ENCODE peak calls at places on chromosomes 16 and 17, in ten cellular contexts. H is HepG2, O is GM12892, M is lower leg skin, Z is IMR-90, Q is H54, X is body of pancreas, E is A549, S is Peyer's patch, A is transverse colon. V is an unnamed sample.

GRCh38 chr16:2701713-2702437 is 18.1 kb downstream of the PRSS27 start:
- DNase-seq in H (no peak), O (no peak), M (no peak), Z (no peak), Q (no peak), X (no peak), E (no peak), S (no peak), A (no peak), V (no peak)

GRCh38 chr17:17790673-17791464 is 45.9 kb downstream of the SREBF1 start:
- DNase-seq in H (no peak), O (no peak), M (no peak), Z (no peak), Q (no peak), X (no peak), E (no peak), S (no peak), A (no peak), V (no peak)

GRCh38 chr17:79242873-79243602 is 168.4 kb downstream of the ENGASE start:
- DNase-seq in H (no peak), O (no peak), M (no peak), Z (no peak), Q (peak), X (no peak), E (no peak), S (peak), A (no peak), V (no peak)

GRCh38 chr16:11323551-11324336 is 21.5 kb upstream of the RMI2 start:
- DNase-seq in H (no peak), O (no peak), M (no peak), Z (no peak), Q (no peak), X (no peak), E (no peak), S (no peak), A (no peak), V (no peak)

GRCh38 chr17:63543822-63544420 is 6.4 kb upstream of the DCAF7 start:
- DNase-seq in H (no peak), O (peak), M (no peak), Z (no peak), Q (no peak), X (no peak), E (no peak), S (no peak), A (no peak), V (no peak)

GRCh38 chr16:12027558-12027957 is 51.0 kb downstream of the SNX29 start:
- DNase-seq in H (no peak), O (no peak), M (no peak), Z (no peak), Q (no peak), X (no peak), E (no peak), S (no peak), A (no peak), V (no peak)

GRCh38 chr17:3657874-3658783 is 10.2 kb downstream of the TAX1BP3 start:
- DNase-seq in H (no peak), O (no peak), M (no peak), Z (no peak), Q (no peak), X (no peak), E (no peak), S (no peak), A (no peak), V (peak)

GRCh38 chr16:1651055-1651454 is 27.0 kb upstream of the JPT2 start:
- DNase-seq in H (no peak), O (no peak), M (no peak), Z (no peak), Q (no peak), X (no peak), E (no peak), S (no peak), A (no peak), V (no peak)

GRCh38 chr17:40168262-40168832 is 8.9 kb upstream of the RAPGEFL1 start:
- DNase-seq in H (peak), O (no peak), M (peak), Z (peak), Q (peak), X (peak), E (peak), S (peak), A (no peak), V (peak)

GRCh38 chr16:58418601-58419000 is 26.3 kb downstream of the GINS3 start:
- DNase-seq in H (no peak), O (no peak), M (no peak), Z (peak), Q (peak), X (no peak), E (no peak), S (no peak), A (no peak), V (no peak)

GRCh38 chr16:54957403-54957802 is 26.7 kb downstream of the IRX5 start:
- DNase-seq in H (peak), O (no peak), M (no peak), Z (no peak), Q (no peak), X (peak), E (peak), S (no peak), A (peak), V (peak)

GRCh38 chr16:13441675-13442074 is 478.3 kb upstream of the ERCC4 start:
- DNase-seq in H (no peak), O (no peak), M (no peak), Z (no peak), Q (no peak), X (no peak), E (no peak), S (no peak), A (no peak), V (no peak)

GRCh38 chr16:53056528-53056881 is 1.7 kb downstream of the CHD9 start:
- DNase-seq in H (peak), O (no peak), M (no peak), Z (peak), Q (no peak), X (no peak), E (no peak), S (no peak), A (peak), V (peak)

GRCh38 chr17:63718981-63719380 is 19.1 kb upstream of the LIMD2 start:
- DNase-seq in H (no peak), O (no peak), M (no peak), Z (no peak), Q (no peak), X (no peak), E (no peak), S (no peak), A (no peak), V (no peak)

GRCh38 chr17:21249911-21250703 is 3.1 kb downstream of the NATD1 start:
- DNase-seq in H (no peak), O (no peak), M (no peak), Z (no peak), Q (no peak), X (no peak), E (no peak), S (no peak), A (no peak), V (no peak)

GRCh38 chr17:50148226-50149098 is 2.0 kb downstream of the PPP1R9B start:
- DNase-seq in H (peak), O (peak), M (no peak), Z (peak), Q (no peak), X (peak), E (peak), S (peak), A (peak), V (peak)

GRCh38 chr16:50152386-50152806 is 710 bp upstream of the TENT4B start:
- DNase-seq in H (no peak), O (peak), M (peak), Z (no peak), Q (peak), X (peak), E (peak), S (peak), A (peak), V (peak)

GRCh38 chr16:11112723-11113348 is 143.2 kb downstream of the SOCS1 start:
- DNase-seq in H (no peak), O (no peak), M (no peak), Z (no peak), Q (no peak), X (peak), E (no peak), S (no peak), A (no peak), V (peak)

GRCh38 chr16:53816211-53816610 is 112.3 kb downstream of the FTO start:
- DNase-seq in H (no peak), O (no peak), M (no peak), Z (no peak), Q (no peak), X (no peak), E (no peak), S (no peak), A (no peak), V (no peak)

GRCh38 chr17:63537991-63538692 is 12.1 kb upstream of the DCAF7 start:
- DNase-seq in H (no peak), O (peak), M (no peak), Z (no peak), Q (no peak), X (no peak), E (no peak), S (no peak), A (no peak), V (no peak)

GRCh38 chr16:88534731-88535141 is 35.5 kb upstream of the ZC3H18 start:
- DNase-seq in H (no peak), O (peak), M (no peak), Z (peak), Q (no peak), X (no peak), E (peak), S (peak), A (peak), V (no peak)

GRCh38 chr16:10988164-10988803 is 43.9 kb downstream of the CLEC16A start:
- DNase-seq in H (no peak), O (no peak), M (no peak), Z (no peak), Q (no peak), X (no peak), E (no peak), S (peak), A (no peak), V (no peak)

GRCh38 chr17:9544221-9544620 is 31.4 kb downstream of the STX8 start:
- DNase-seq in H (no peak), O (no peak), M (no peak), Z (no peak), Q (no peak), X (no peak), E (no peak), S (no peak), A (no peak), V (no peak)

GRCh38 chr17:48545022-48545376 is at the start of gene HOXB2:
- DNase-seq in H (no peak), O (no peak), M (no peak), Z (peak), Q (no peak), X (no peak), E (no peak), S (no peak), A (no peak), V (peak)

GRCh38 chr16:20347666-20348364 is 4.7 kb downstream of the UMOD start:
- DNase-seq in H (no peak), O (no peak), M (no peak), Z (no peak), Q (no peak), X (peak), E (no peak), S (no peak), A (no peak), V (no peak)

GRCh38 chr17:18026408-18026776 is 12.6 kb downstream of the ATPAF2 start:
- DNase-seq in H (no peak), O (no peak), M (no peak), Z (peak), Q (peak), X (no peak), E (no peak), S (no peak), A (no peak), V (no peak)

GRCh38 chr17:34259151-34259550 is 4.1 kb downstream of the CCL2 start:
- DNase-seq in H (no peak), O (no peak), M (no peak), Z (peak), Q (no peak), X (no peak), E (no peak), S (no peak), A (no peak), V (no peak)

GRCh38 chr17:71580220-71580619 is 540.6 kb upstream of the SOX9 start:
- DNase-seq in H (no peak), O (no peak), M (no peak), Z (peak), Q (no peak), X (no peak), E (no peak), S (no peak), A (no peak), V (no peak)

GRCh38 chr16:89923640-89924297 is 627 bp downstream of the TUBB3 start:
- DNase-seq in H (peak), O (no peak), M (no peak), Z (no peak), Q (no peak), X (no peak), E (no peak), S (no peak), A (no peak), V (no peak)

GRCh38 chr17:77790143-77790829 is 168.2 kb upstream of the TNRC6C start:
- DNase-seq in H (no peak), O (no peak), M (no peak), Z (no peak), Q (no peak), X (no peak), E (no peak), S (no peak), A (no peak), V (no peak)

GRCh38 chr17:82978354-82978753 is 101.1 kb upstream of the METRNL start:
- DNase-seq in H (no peak), O (no peak), M (no peak), Z (no peak), Q (no peak), X (no peak), E (no peak), S (no peak), A (no peak), V (no peak)

GRCh38 chr16:19672378-19672777 is 45.6 kb downstream of the KNOP1 start:
- DNase-seq in H (no peak), O (no peak), M (no peak), Z (peak), Q (no peak), X (no peak), E (no peak), S (no peak), A (no peak), V (no peak)

GRCh38 chr17:68704897-68705296 is 103.7 kb upstream of the FAM20A start:
- DNase-seq in H (no peak), O (no peak), M (no peak), Z (peak), Q (no peak), X (no peak), E (no peak), S (no peak), A (no peak), V (no peak)

GRCh38 chr17:75876190-75876937 is 2.0 kb downstream of the TRIM47 start:
- DNase-seq in H (peak), O (no peak), M (no peak), Z (no peak), Q (no peak), X (peak), E (peak), S (peak), A (peak), V (peak)

GRCh38 chr17:75876938-75877751 is 1.2 kb downstream of the TRIM47 start:
- DNase-seq in H (peak), O (no peak), M (peak), Z (peak), Q (peak), X (peak), E (peak), S (peak), A (peak), V (peak)

GRCh38 chr17:75875182-75875939 is 3.0 kb downstream of the TRIM47 start:
- DNase-seq in H (no peak), O (no peak), M (no peak), Z (no peak), Q (no peak), X (peak), E (no peak), S (no peak), A (peak), V (peak)

GRCh38 chr17:75874323-75875181 is 3.8 kb downstream of the TRIM47 start:
- DNase-seq in H (no peak), O (no peak), M (no peak), Z (no peak), Q (no peak), X (no peak), E (no peak), S (no peak), A (no peak), V (no peak)

DNA sequence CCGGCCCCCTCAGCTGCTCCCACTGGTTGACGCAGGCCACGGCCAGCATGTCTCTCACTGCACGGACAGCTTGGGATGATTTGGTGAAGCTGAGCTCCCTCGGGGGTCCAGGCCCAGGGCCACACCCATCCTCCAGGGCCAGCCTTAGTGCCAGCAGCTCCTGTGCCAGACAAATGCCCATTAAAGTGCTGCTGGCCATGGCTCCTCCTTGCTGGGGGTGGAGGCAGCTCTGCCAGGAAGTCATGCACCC is 2.5 kb downstream of the TRIM47 start:
- DNase-seq in H (no peak), O (no peak), M (no peak), Z (no peak), Q (peak), X (no peak), E (no peak), S (no peak), A (no peak), V (no peak)
- TF ChIP-seq POLR2A in H (no peak), O (no peak), M (no peak), Z (no peak), Q (no peak), X (no peak), E (no peak), S (no peak), A (no peak), V (peak)

DNA sequence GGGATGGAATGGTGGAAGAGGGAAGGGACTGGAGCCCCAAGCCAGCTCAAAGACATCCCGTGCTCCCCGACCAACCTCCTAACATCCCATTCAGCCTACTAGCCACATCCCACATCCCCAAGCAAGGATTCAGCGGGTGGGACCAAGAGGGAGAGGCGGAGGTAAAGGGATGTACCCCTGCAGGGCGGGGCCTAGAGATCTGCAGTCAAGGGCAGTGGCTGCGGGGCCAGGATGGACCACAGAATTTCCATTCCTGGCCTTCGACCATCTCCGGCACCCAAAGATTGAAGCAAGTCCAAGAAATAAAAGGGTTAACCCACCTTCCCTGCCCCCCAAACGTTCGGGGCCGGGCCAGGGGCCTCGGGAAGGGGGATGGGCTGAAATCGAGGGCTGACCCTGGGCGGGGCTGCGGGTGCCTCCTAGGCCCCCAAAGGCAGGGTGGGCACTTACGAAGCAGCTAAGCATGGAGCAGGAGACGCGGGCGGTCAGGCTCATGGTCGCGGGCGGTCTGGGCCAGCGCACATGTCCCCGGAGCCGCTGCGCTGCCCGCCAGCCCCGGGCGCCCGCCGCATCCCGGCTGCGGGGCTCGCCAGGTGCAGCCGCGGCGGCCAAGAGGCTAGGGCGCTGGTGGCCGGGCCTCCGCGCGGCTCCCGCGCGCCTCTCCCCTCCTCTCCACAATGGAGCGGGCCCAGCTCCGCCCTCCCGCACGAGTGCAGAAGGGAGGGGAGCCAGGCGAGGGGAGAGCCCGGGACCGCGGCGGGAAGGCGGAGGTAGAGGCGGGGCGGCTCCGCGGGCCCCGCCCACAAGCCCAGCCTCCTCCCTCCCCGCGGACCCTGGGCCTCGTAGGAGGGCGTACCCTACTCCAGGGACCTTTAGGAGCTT is at the start of gene MTMR4:
- DNase-seq in H (peak), O (peak), M (peak), Z (peak), Q (peak), X (peak), E (peak), S (peak), A (peak), V (peak)
- TF ChIP-seq POLR2A in H (peak), O (peak), M (no peak), Z (no peak), Q (peak), X (no peak), E (peak), S (no peak), A (no peak), V (no peak)

GRCh38 chr16:85605912-85606841 is 6.9 kb upstream of the GSE1 start:
- DNase-seq in H (no peak), O (no peak), M (no peak), Z (no peak), Q (no peak), X (peak), E (no peak), S (no peak), A (no peak), V (no peak)
- TF ChIP-seq POLR2A in H (no peak), O (no peak), M (no peak), Z (no peak), Q (no peak), X (no peak), E (no peak), S (no peak), A (no peak), V (no peak)

GRCh38 chr17:81392909-81393654 is 2.2 kb upstream of the BAHCC1 start:
- DNase-seq in H (no peak), O (no peak), M (no peak), Z (no peak), Q (no peak), X (no peak), E (no peak), S (no peak), A (no peak), V (no peak)

GRCh38 chr17:81390436-81391214 is 4.6 kb upstream of the BAHCC1 start:
- DNase-seq in H (no peak), O (no peak), M (no peak), Z (no peak), Q (no peak), X (no peak), E (no peak), S (no peak), A (no peak), V (no peak)

GRCh38 chr17:81391268-81391963 is 3.8 kb upstream of the BAHCC1 start:
- DNase-seq in H (no peak), O (no peak), M (no peak), Z (no peak), Q (no peak), X (peak), E (no peak), S (no peak), A (no peak), V (no peak)

GRCh38 chr17:81393684-81394376 is 1.4 kb upstream of the BAHCC1 start:
- DNase-seq in H (peak), O (peak), M (peak), Z (peak), Q (peak), X (peak), E (peak), S (peak), A (peak), V (peak)

DNA sequence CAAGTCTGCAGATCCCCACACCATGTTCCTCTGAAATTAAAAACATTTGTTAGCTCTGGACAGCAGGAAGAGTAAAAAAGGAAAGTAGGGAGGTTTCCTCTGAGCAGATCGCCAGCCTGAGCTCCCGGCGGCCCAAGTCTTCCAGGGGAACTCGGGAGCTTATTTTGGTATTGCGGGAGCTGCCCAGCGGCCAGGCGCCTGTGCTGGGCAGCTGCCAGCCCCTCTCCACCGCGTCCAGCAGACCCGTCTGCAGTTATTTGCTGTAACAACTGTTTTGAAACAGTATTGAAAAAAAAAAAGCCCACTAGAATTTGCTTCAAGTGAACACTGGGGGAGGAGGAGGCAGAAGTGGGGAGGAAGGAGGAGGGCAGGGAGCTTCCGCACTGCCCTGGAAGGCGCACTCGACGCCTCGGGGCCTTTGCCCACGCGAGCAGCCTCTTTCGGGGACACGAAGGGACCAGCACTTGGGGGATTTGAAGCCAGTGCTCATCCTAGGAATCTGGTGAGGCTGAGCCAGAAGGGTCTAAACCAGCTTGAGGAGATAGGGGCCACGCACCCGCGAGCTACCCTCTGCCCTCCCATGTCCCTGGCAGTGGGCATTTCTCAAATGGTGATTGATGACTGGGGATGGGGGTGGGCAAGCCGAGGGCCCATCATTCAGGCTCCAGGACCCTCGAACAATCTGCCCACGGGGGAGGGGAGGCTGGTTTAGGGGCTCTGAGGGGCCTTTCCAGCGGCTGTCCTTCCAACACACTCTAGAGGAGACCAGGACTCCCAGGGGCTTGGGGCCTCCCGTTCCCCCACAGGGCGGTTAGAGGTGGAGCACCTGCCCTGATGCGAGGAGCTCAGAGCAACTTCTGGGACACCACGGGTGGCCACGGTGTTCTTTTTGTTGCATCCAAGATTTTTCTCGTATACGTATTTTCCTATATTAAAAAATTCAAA is 3.0 kb upstream of the BAHCC1 start:
- DNase-seq in H (no peak), O (no peak), M (no peak), Z (peak), Q (no peak), X (peak), E (no peak), S (no peak), A (peak), V (no peak)
- TF ChIP-seq POLR2A in H (no peak), O (no peak), M (no peak), Z (no peak), Q (no peak), X (no peak), E (no peak), S (no peak), A (peak), V (no peak)